ENCODE peak calls at places on chromosomes 13 and 19, in six cellular contexts. U, J, R, W, G and A are unnamed samples.

GRCh38 chr13:20457670-20458069 is 68.0 kb downstream of the CRYL1 start:
- DNase-seq in U (no peak), J (no peak), R (no peak), W (no peak), G (no peak), A (no peak)

GRCh38 chr19:16588089-16588823 is 16.0 kb upstream of the SLC35E1 start:
- DNase-seq in U (peak), J (no peak), R (no peak), W (peak), G (peak), A (no peak)

GRCh38 chr13:40336228-40337221 is 329.9 kb downstream of the FOXO1 start:
- DNase-seq in U (no peak), J (peak), R (no peak), W (no peak), G (no peak), A (no peak)

GRCh38 chr19:38543286-38543806 is 74.4 kb downstream of the MAP4K1 start:
- DNase-seq in U (no peak), J (no peak), R (no peak), W (no peak), G (no peak), A (no peak)

GRCh38 chr13:109821038-109821545 is 34.7 kb upstream of the IRS2 start:
- DNase-seq in U (no peak), J (no peak), R (no peak), W (no peak), G (no peak), A (no peak)

GRCh38 chr19:39582891-39583625 is 19.3 kb upstream of the LGALS13 start:
- DNase-seq in U (no peak), J (no peak), R (no peak), W (no peak), G (no peak), A (no peak)

GRCh38 chr19:29489182-29489951 is 36.4 kb upstream of the VSTM2B start:
- DNase-seq in U (no peak), J (no peak), R (no peak), W (no peak), G (no peak), A (no peak)

GRCh38 chr19:35164418-35164817 is 9.9 kb downstream of the FXYD5 start:
- DNase-seq in U (no peak), J (no peak), R (no peak), W (no peak), G (no peak), A (no peak)

GRCh38 chr13:114140131-114140908 is 7.9 kb upstream of the RASA3 start:
- DNase-seq in U (no peak), J (no peak), R (peak), W (no peak), G (no peak), A (no peak)

GRCh38 chr13:106230450-106230849 is 305.0 kb downstream of the EFNB2 start:
- DNase-seq in U (no peak), J (no peak), R (no peak), W (no peak), G (no peak), A (no peak)

GRCh38 chr13:111337206-111337605 is 16.8 kb downstream of the TEX29 start:
- DNase-seq in U (no peak), J (no peak), R (no peak), W (no peak), G (no peak), A (no peak)

GRCh38 chr13:34805347-34805746 is 136.7 kb upstream of the NBEA start:
- DNase-seq in U (no peak), J (no peak), R (no peak), W (no peak), G (no peak), A (no peak)

GRCh38 chr13:33205804-33206221 is 79.7 kb downstream of the STARD13 start:
- DNase-seq in U (no peak), J (no peak), R (no peak), W (no peak), G (no peak), A (no peak)

GRCh38 chr19:13018037-13018914 is 23.0 kb downstream of the NFIX start:
- DNase-seq in U (peak), J (no peak), R (peak), W (peak), G (no peak), A (peak)

GRCh38 chr13:28466151-28466550 is 28.8 kb downstream of the FLT1 start:
- DNase-seq in U (no peak), J (no peak), R (no peak), W (no peak), G (no peak), A (no peak)

GRCh38 chr13:93398167-93398566 is 171.6 kb downstream of the GPC6 start:
- DNase-seq in U (no peak), J (no peak), R (no peak), W (no peak), G (no peak), A (no peak)

GRCh38 chr13:34730966-34731365 is 211.1 kb upstream of the NBEA start:
- DNase-seq in U (no peak), J (no peak), R (no peak), W (no peak), G (no peak), A (no peak)

GRCh38 chr13:36298535-36299068 is 988 bp upstream of the CCDC169 start:
- DNase-seq in U (peak), J (no peak), R (no peak), W (no peak), G (no peak), A (no peak)

GRCh38 chr13:27375686-27376326 is 48.6 kb upstream of the GTF3A start:
- DNase-seq in U (peak), J (peak), R (peak), W (peak), G (no peak), A (peak)

GRCh38 chr19:46616631-46617322 is 8.1 kb downstream of the PTGIR start:
- DNase-seq in U (peak), J (peak), R (peak), W (no peak), G (no peak), A (peak)

GRCh38 chr13:40087021-40088002 is 431.9 kb downstream of the COG6 start:
- DNase-seq in U (no peak), J (no peak), R (no peak), W (no peak), G (no peak), A (no peak)

GRCh38 chr13:36332986-36333385 is 13.2 kb downstream of the SPART start:
- DNase-seq in U (no peak), J (no peak), R (no peak), W (no peak), G (no peak), A (no peak)

GRCh38 chr19:19652482-19653295 is 9.2 kb upstream of the GMIP start:
- DNase-seq in U (no peak), J (no peak), R (no peak), W (peak), G (no peak), A (no peak)

GRCh38 chr19:18496167-18496979 is 25.5 kb downstream of the ELL start:
- DNase-seq in U (no peak), J (peak), R (no peak), W (no peak), G (no peak), A (no peak)

GRCh38 chr19:30222428-30222873 is 149.7 kb upstream of the ZNF536 start:
- DNase-seq in U (no peak), J (no peak), R (no peak), W (peak), G (no peak), A (no peak)

GRCh38 chr13:110756268-110756667 is 42.8 kb downstream of the ING1 start:
- DNase-seq in U (no peak), J (no peak), R (no peak), W (no peak), G (no peak), A (no peak)

GRCh38 chr19:19113040-19113541 is 25.2 kb downstream of the TMEM161A start:
- DNase-seq in U (no peak), J (peak), R (no peak), W (no peak), G (no peak), A (no peak)

GRCh38 chr19:13783565-13784500 is 9.6 kb downstream of the C19orf53 start:
- DNase-seq in U (no peak), J (no peak), R (no peak), W (no peak), G (no peak), A (no peak)

GRCh38 chr19:34120846-34121639 is 51.3 kb upstream of the LSM14A start:
- DNase-seq in U (peak), J (no peak), R (no peak), W (no peak), G (no peak), A (peak)

GRCh38 chr13:111247552-111247951 is 72.9 kb upstream of the TEX29 start:
- DNase-seq in U (no peak), J (peak), R (no peak), W (no peak), G (peak), A (no peak)

GRCh38 chr13:51235186-51235585 is 13.0 kb downstream of the FAM124A start:
- DNase-seq in U (no peak), J (no peak), R (no peak), W (no peak), G (no peak), A (no peak)

GRCh38 chr13:44796597-44797517 is 192.4 kb downstream of the NUFIP1 start:
- DNase-seq in U (no peak), J (no peak), R (no peak), W (no peak), G (no peak), A (no peak)

GRCh38 chr13:30932481-30933333 is at the start of gene TEX26:
- DNase-seq in U (peak), J (no peak), R (peak), W (peak), G (no peak), A (no peak)

GRCh38 chr19:54393381-54393780 is 21.9 kb upstream of the TTYH1 start:
- DNase-seq in U (no peak), J (no peak), R (no peak), W (no peak), G (no peak), A (no peak)

GRCh38 chr19:48587387-48587786 is 19.2 kb upstream of the SPACA4 start:
- DNase-seq in U (no peak), J (no peak), R (no peak), W (no peak), G (no peak), A (no peak)

GRCh38 chr13:103547914-103548313 is 481.7 kb upstream of the SLC10A2 start:
- DNase-seq in U (no peak), J (no peak), R (no peak), W (no peak), G (no peak), A (no peak)

GRCh38 chr19:34325961-34326360 is 39.0 kb upstream of the GPI start:
- DNase-seq in U (no peak), J (no peak), R (no peak), W (no peak), G (no peak), A (no peak)

GRCh38 chr13:113353254-113353653 is 10.7 kb downstream of the GRTP1 start:
- DNase-seq in U (no peak), J (no peak), R (no peak), W (no peak), G (no peak), A (no peak)

GRCh38 chr19:4043966-4044365 is 22.7 kb downstream of the ZBTB7A start:
- DNase-seq in U (no peak), J (peak), R (no peak), W (no peak), G (no peak), A (peak)
- TF ChIP-seq POLR2A in U (no peak), J (no peak), R (no peak), W (no peak), G (no peak), A (no peak)

DNA sequence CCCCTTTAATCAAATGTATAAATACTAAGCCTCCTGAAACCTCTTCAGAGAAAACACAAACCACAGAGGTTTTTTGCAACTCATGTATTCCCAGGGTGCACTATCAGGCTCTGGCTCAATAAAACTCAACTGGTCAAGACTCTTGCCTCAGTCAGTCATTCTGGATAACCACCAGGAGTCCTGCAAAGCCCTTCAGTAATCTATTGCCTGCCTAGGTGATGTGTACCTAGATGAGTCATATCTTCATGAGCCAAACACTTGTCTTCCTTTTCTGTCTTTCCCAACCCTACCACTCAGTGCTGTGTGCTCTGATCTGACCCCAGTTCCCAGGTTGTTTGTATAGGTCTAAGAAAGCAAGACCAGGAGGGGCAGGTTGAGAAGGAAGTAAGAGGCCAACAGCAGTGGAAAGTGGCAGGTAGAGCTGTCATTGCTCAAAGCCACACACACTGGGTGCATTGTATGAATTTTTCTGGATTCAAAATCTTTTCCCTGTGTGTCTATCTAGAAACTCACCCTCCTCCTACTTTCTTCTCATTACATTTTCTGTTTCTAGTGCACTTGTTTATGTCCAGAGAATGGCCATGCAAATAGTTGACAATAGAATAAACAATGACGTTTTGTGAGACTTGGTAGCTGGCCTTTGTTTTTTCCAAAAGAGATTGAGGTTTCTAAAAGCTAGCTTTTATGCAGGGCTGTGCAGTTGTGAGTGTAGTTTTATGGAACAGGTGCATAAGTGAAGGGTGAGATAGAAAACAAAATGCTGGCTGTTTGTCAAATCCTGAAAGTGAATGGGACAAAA is 48.1 kb downstream of the PSG1 start:
- DNase-seq in U (no peak), J (no peak), R (no peak), W (no peak), G (no peak), A (no peak)
- TF ChIP-seq CTCF in U (no peak), J (no peak), R (no peak), W (no peak), G (no peak), A (no peak)

GRCh38 chr19:10802479-10802878 is 33.5 kb downstream of the TMED1 start:
- DNase-seq in U (no peak), J (no peak), R (no peak), W (no peak), G (no peak), A (no peak)

GRCh38 chr19:10808937-10809655 is 26.9 kb downstream of the TMED1 start:
- DNase-seq in U (no peak), J (no peak), R (no peak), W (no peak), G (no peak), A (no peak)

GRCh38 chr19:10805758-10806247 is 30.2 kb downstream of the TMED1 start:
- DNase-seq in U (no peak), J (no peak), R (no peak), W (no peak), G (no peak), A (no peak)

GRCh38 chr19:10803252-10803651 is 32.8 kb downstream of the TMED1 start:
- DNase-seq in U (no peak), J (no peak), R (no peak), W (no peak), G (no peak), A (no peak)

DNA sequence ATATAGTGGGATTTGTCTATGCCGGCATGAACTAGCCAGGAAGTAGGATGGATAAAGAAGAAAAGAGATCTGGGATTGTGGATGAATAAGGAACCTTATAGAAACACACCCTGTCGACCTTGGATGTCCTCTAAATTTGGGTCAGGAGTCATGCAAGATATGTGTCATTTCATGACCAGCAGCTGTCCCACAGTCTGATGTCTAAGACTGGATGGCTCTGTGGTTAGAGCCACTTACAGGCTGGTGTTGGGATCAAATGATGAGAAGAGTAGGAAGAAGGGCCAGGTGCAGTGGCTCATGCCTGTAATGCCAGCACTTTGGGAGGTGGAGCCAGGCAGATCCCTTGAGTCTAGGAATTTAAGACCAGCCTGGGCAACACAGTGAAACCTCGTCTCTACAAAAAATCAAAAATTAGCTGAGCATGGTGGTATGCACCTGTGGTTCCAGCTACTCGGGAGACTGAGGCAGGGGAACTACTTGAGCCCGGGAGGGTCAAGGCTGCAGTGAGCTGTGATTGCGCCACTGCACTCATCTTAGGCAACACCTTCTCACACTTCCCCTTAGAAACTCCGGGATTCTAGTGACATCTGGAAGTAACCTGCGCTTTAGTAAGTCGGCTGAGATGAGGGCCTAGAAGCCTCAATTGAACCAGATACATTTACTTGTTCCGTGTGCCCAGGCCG is 30.8 kb downstream of the TMED1 start:
- DNase-seq in U (no peak), J (no peak), R (no peak), W (no peak), G (no peak), A (no peak)
- H3K27ac ChIP-seq in U (no peak), J (no peak), R (no peak), W (no peak), G (no peak), A (no peak)

GRCh38 chr19:1843116-1843515 is 5.2 kb downstream of the REXO1 start:
- DNase-seq in U (no peak), J (no peak), R (no peak), W (peak), G (no peak), A (no peak)
- TF ChIP-seq POLR2A in U (no peak), J (no peak), R (no peak), W (no peak), G (no peak), A (no peak)

DNA sequence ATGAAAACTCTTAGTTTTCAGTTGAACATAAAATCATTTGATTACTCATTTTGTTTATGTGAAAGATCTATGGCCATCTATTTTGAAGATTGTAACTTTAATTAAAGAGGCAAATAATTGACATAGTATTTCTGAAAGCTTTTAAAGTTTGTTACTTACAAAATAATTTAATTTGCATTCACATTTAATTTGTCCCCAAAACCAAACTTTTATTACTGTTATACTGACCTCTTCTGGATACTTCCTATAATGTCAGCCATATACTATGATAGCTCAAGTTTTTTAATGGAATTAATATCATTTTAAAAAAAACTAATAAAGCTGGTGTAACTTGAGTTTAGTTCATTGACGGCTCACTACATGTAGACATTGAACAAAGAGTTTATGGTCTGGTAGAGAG is 4.9 kb upstream of the SGCG start:
- DNase-seq in U (no peak), J (no peak), R (no peak), W (no peak), G (no peak), A (no peak)
- TF ChIP-seq CTCF in U (no peak), J (peak), R (peak), W (no peak), G (no peak), A (no peak)

GRCh38 chr13:75454497-75454896 is 27.5 kb downstream of the TBC1D4 start:
- DNase-seq in U (no peak), J (no peak), R (no peak), W (no peak), G (no peak), A (no peak)

GRCh38 chr13:75446874-75447273 is 35.1 kb downstream of the TBC1D4 start:
- DNase-seq in U (no peak), J (no peak), R (no peak), W (no peak), G (no peak), A (no peak)

GRCh38 chr13:75455962-75456361 is 26.0 kb downstream of the TBC1D4 start:
- DNase-seq in U (no peak), J (no peak), R (no peak), W (no peak), G (no peak), A (no peak)

GRCh38 chr13:75447493-75447892 is 34.5 kb downstream of the TBC1D4 start:
- DNase-seq in U (no peak), J (no peak), R (no peak), W (no peak), G (no peak), A (no peak)

DNA sequence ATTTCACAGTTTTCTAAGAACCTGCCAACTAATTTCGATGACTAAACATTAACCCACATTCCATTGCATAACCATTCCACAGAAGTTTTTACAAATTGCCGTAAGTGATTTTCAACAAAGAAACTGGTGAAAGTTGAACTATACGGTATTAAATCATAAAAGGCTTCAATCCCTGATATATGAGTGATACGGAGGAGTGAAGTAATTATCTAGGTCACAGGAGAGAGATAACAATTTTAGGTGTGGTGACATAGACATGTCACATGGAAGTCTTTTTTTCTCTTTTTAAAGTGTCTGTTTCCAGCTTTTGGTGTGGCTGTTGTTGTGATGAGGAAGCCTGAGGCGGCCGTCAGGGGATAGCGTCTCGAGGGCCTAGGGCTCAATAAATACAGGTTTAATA is 29.4 kb downstream of the TBC1D4 start:
- DNase-seq in U (no peak), J (no peak), R (no peak), W (no peak), G (no peak), A (no peak)
- H3K27ac ChIP-seq in U (no peak), J (no peak), R (peak), W (no peak), G (peak), A (no peak)